ENCODE peak calls at places on chromosomes 2 and 18, in six cellular contexts. L, D, H, R, O and X are unnamed samples.

GRCh38 chr18:12391487-12392136 is 14.6 kb upstream of the AFG3L2 start:
- DNase-seq in L (no peak), D (peak), H (peak), R (peak), O (peak), X (no peak)

GRCh38 chr2:69980408-69980807 is 19.0 kb upstream of the ASPRV1 start:
- DNase-seq in L (no peak), D (peak), H (no peak), R (no peak), O (peak), X (no peak)

GRCh38 chr18:28816155-28816554 is 639.2 kb upstream of the CDH2 start:
- DNase-seq in L (no peak), D (no peak), H (no peak), R (no peak), O (peak), X (no peak)

GRCh38 chr2:15073639-15074038 is 441.1 kb downstream of the LRATD1 start:
- DNase-seq in L (no peak), D (no peak), H (no peak), R (no peak), O (no peak), X (no peak)

GRCh38 chr2:162063281-162063680 is 10.7 kb downstream of the DPP4 start:
- DNase-seq in L (no peak), D (no peak), H (no peak), R (peak), O (no peak), X (no peak)

GRCh38 chr2:218828477-218828778 is 3.2 kb downstream of the PRKAG3 start:
- DNase-seq in L (no peak), D (no peak), H (no peak), R (no peak), O (no peak), X (no peak)

GRCh38 chr2:205193121-205193520 is 489.2 kb upstream of the NRP2 start:
- DNase-seq in L (no peak), D (no peak), H (no peak), R (no peak), O (no peak), X (no peak)

GRCh38 chr2:239230318-239231052 is 170.3 kb downstream of the HDAC4 start:
- DNase-seq in L (no peak), D (no peak), H (no peak), R (no peak), O (no peak), X (no peak)

GRCh38 chr18:23135679-23136325 is 517 bp downstream of the CABLES1 start:
- DNase-seq in L (no peak), D (peak), H (peak), R (peak), O (no peak), X (no peak)

GRCh38 chr2:11933854-11934253 is 187.4 kb downstream of the LPIN1 start:
- DNase-seq in L (peak), D (no peak), H (no peak), R (no peak), O (no peak), X (no peak)

GRCh38 chr18:37663446-37663845 is 97.8 kb upstream of the CELF4 start:
- DNase-seq in L (no peak), D (no peak), H (no peak), R (no peak), O (no peak), X (no peak)

GRCh38 chr2:70686577-70687460 is 81.2 kb downstream of the ADD2 start:
- DNase-seq in L (no peak), D (peak), H (no peak), R (peak), O (peak), X (peak)

GRCh38 chr2:234834228-234834923 is 117.4 kb upstream of the SH3BP4 start:
- DNase-seq in L (no peak), D (no peak), H (no peak), R (no peak), O (no peak), X (no peak)

GRCh38 chr18:76953186-76953982 is 131.0 kb downstream of the ZNF236 start:
- DNase-seq in L (no peak), D (no peak), H (no peak), R (peak), O (peak), X (no peak)

GRCh38 chr2:175039031-175039430 is 33.9 kb upstream of the CHN1 start:
- DNase-seq in L (no peak), D (no peak), H (no peak), R (no peak), O (no peak), X (no peak)

GRCh38 chr2:222909276-222909675 is 48.4 kb downstream of the ACSL3 start:
- DNase-seq in L (no peak), D (no peak), H (no peak), R (no peak), O (no peak), X (no peak)

GRCh38 chr2:226977775-226978190 is 141.9 kb downstream of the RHBDD1 start:
- DNase-seq in L (no peak), D (peak), H (no peak), R (peak), O (peak), X (no peak)

DNA sequence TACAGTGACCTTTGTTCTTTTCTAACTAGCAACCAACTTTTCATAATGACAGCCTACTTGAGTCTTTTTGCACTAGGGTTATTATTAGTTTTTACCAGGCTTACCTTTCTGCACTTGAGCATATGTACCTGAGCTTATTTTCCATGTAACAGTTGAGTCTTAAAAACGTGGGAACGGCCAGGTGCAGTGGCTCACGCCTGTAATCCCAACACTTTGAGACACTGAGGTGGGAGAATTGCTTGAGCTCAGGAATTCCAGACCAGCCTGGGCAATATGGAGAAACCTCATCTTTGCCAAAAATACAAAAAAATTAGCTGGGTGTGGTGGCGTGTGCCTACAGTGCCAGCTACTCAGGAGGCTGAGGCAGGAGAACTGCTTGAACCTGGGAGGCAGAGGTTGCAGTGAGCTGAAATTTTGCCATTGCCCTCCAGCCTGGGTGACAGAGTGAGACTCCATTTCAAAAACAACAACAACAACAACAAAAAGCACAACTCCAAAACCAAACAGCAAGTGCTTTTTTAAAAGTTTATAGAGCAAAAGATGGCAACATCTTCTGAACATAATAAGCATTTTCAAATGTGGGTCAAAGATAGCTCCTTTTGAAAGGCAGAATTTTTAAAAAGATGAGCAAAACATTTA is 57.1 kb upstream of the CD28 start:
- DNase-seq in L (no peak), D (no peak), H (no peak), R (no peak), O (no peak), X (no peak)
- H3K4me3 ChIP-seq in L (no peak), D (peak), H (no peak), R (no peak), O (no peak), X (no peak)

DNA sequence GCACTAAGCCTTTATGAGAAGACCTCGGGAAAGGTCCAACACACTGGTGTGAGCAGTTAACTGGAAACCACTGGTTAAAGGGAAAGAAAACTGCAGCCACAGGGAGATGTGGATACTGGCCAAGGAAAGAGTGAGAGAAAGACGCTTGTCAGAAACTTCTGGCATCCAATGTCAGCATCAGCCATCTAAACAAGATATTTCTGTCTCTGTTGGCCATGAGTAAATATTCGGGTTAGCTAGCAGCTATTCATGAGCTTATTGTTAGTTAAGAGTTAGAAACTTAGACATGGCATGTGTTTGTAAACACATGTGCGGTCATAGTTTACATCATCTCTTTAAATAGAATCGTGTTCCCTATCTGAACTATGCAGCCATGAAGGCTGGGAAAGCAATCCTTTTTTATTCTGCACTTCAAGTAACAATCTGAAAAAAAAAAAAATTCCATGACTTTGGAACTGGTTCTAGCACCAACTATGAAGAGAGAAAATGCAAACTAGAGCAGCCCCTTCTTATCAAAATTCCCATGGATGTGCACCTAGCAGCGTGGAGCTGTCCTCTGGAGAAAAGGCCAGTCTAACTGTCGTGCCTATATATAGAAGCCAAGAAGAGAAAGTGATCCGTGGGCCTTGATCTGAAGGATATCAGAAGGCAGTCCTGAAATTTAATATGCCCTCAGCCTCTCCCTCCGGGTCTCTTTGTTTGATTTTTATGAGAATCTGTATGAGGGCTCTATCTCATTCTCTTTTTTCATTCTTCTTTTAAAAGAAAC is 84.0 kb upstream of the RFX8 start:
- DNase-seq in L (no peak), D (peak), H (no peak), R (peak), O (peak), X (no peak)
- H3K4me3 ChIP-seq in L (no peak), D (peak), H (no peak), R (no peak), O (no peak), X (peak)

GRCh38 chr2:202529389-202529788 is 105.4 kb upstream of the FAM117B start:
- DNase-seq in L (no peak), D (peak), H (no peak), R (peak), O (peak), X (no peak)

DNA sequence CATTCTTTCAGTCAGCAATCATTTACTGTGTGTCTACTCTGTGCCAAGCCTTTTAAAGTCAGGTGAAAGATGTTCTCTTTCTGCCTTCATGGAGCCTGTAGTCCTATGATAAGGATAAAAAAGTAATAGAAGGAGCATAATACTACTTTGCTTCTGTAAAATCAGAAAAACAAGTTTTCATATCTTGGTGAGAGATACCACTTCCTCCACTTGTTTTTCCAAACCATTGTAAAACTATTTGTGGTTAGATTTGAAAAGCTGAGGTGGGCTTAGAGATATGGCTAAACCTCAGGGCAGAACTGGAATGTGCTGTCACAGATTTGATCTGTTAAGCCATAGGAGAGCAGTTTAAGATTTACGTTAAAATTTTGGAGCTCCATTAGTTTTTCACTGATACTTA is 104.7 kb upstream of the FAM117B start:
- DNase-seq in L (no peak), D (no peak), H (no peak), R (no peak), O (no peak), X (no peak)
- H3K4me3 ChIP-seq in L (no peak), D (no peak), H (peak), R (no peak), O (no peak), X (no peak)

DNA sequence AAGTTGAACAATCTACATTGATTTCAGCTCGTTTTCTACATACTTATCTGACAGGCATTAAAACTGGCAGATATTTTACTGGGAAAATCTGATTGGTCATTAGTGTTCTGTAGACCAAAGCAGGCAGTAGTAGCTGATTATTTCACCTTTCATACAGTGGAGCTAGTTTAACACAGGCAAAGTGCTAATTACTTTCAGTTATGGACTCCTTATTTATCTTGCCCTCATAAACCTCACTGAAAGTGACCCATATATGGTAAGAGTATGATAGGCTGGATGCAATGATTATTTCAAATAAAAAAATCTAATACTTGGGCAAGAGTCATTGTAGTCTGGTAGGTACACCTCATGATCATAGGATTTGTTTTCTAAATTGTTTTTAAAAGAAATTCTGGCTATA is 129.7 kb downstream of the MYO1B start:
- DNase-seq in L (no peak), D (no peak), H (no peak), R (no peak), O (no peak), X (no peak)
- H3K4me3 ChIP-seq in L (no peak), D (no peak), H (no peak), R (no peak), O (no peak), X (no peak)

GRCh38 chr2:184597996-184598312 is 375 bp upstream of the ZNF804A start:
- DNase-seq in L (no peak), D (no peak), H (no peak), R (no peak), O (peak), X (no peak)
- H3K4me3 ChIP-seq in L (no peak), D (peak), H (no peak), R (peak), O (peak), X (peak)

GRCh38 chr2:230715201-230715600 is 2.6 kb downstream of the CAB39 start:
- DNase-seq in L (no peak), D (peak), H (no peak), R (no peak), O (peak), X (no peak)

GRCh38 chr2:230716588-230716987 is 3.9 kb downstream of the CAB39 start:
- DNase-seq in L (no peak), D (no peak), H (no peak), R (no peak), O (no peak), X (no peak)

GRCh38 chr2:230714122-230714453 is 1.4 kb downstream of the CAB39 start:
- DNase-seq in L (no peak), D (peak), H (peak), R (peak), O (peak), X (no peak)

GRCh38 chr2:230719340-230719739 is 6.7 kb downstream of the CAB39 start:
- DNase-seq in L (no peak), D (no peak), H (no peak), R (no peak), O (no peak), X (no peak)

DNA sequence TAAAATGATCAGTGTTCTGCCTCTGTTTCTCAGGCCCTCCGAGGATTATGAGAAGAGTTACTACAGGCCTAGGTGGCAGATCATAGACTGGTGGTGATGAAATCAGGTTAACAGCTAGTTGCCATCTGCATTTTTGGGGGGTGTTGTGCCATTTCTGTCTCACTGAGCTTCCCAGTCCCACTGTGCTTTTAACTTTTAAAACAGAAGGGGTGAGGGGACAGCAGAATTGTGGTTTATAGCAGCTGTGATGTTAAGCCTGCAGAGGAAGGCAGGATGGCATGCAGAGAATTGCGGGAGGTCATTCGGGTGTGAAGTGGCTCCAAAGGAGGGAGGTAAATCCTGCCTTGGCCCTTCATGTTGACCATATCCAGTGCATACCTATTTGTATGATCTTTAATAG is 5.0 kb downstream of the CAB39 start:
- DNase-seq in L (no peak), D (no peak), H (no peak), R (no peak), O (no peak), X (no peak)
- H3K4me3 ChIP-seq in L (no peak), D (no peak), H (no peak), R (no peak), O (no peak), X (no peak)

GRCh38 chr2:37083873-37084792 is at the start of the genes GPATCH11 and HEATR5B:
- DNase-seq in L (peak), D (peak), H (peak), R (peak), O (peak), X (peak)

GRCh38 chr2:37080674-37081073 is 3.5 kb downstream of the HEATR5B start:
- DNase-seq in L (no peak), D (no peak), H (no peak), R (no peak), O (no peak), X (no peak)

GRCh38 chr2:37084797-37085196 is 479 bp downstream of the GPATCH11 start:
- DNase-seq in L (no peak), D (no peak), H (no peak), R (no peak), O (no peak), X (no peak)

GRCh38 chr2:37085731-37086147 is 1.4 kb downstream of the GPATCH11 start:
- DNase-seq in L (no peak), D (peak), H (no peak), R (peak), O (peak), X (no peak)

DNA sequence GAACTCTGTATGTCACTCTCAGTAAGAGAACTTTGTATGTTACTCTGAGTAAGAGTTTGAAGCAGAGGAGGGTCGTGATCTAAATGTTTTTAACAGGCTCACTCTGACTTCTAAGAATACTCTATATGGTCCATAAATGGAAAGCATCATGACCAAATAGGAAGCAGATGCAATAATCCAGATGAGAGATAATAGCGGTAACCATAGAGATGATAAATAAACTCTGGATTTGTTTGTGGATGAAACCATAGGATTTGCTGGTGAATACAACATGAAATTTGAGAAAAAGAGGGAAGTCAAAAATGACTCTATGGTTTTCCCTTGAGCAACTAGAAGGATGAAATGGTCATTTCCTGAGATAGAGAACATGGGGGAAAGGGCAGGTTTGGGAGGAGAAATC is 3.9 kb downstream of the HEATR5B start:
- DNase-seq in L (no peak), D (peak), H (no peak), R (no peak), O (peak), X (no peak)
- H3K4me3 ChIP-seq in L (no peak), D (no peak), H (no peak), R (no peak), O (no peak), X (no peak)

DNA sequence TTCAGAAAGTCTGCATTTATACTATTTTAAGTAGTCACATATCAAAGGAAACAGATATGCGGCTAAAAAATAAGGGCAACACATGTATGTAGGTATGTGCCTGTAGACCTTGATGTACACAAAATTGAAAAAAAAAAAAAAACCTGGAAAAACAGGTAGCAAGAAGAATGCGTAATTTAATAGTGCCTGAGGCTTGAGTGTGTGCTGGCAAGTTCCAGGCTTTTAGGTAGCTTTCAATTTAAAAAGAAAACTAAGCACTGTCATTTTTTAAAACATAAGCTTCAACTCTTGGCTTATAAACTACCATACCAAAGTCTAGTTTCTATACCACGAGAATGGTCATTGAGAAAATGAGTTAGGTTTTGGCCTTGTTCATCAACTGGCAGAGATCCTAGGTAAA is 72.3 kb downstream of the OTX1 start:
- DNase-seq in L (no peak), D (no peak), H (no peak), R (peak), O (no peak), X (no peak)
- H3K4me3 ChIP-seq in L (no peak), D (no peak), H (no peak), R (no peak), O (no peak), X (no peak)

DNA sequence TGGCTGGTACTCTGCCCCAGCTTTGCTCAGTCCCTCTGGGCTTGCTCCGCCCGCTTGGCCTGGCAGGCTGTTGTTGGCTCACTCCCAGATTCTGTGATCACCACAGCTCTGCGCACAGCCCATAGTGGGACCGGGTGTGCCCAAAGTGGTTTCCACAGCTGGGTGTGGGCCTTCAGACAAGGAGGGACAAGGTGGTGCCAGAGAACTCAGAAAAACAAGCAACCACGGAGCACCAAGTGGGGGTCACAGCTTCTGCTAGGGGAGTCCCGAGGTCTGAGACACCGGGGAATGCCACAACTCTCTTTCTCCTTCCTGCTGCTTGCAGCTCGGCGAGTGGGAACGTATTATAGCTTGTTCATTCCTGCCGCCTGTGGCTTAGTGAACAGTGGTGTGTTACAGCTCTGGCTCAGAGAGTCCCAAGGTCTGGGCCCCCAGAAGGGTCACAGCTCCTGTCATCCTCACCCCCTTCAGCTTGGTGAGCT is 9.1 kb upstream of the KYNU start:
- DNase-seq in L (peak), D (peak), H (no peak), R (peak), O (no peak), X (peak)
- H3K4me3 ChIP-seq in L (peak), D (peak), H (no peak), R (peak), O (no peak), X (no peak)